ENCODE peak calls at places on chromosome 21, in four cellular contexts. I, H, P and Q are unnamed samples.

GRCh38 chr21:26758083-26758861 is 86.9 kb downstream of the ADAMTS1 start:
- DNase-seq in I (no peak), P (no peak), H (no peak), Q (no peak)

GRCh38 chr21:26850116-26850643 is 5.0 kb upstream of the ADAMTS1 start:
- DNase-seq in P (no peak), I (peak), H (peak), Q (peak)

GRCh38 chr21:16248705-16249104 is 518.9 kb downstream of the USP25 start:
- DNase-seq in H (no peak), I (no peak), P (no peak), Q (no peak)

GRCh38 chr21:30446969-30447368 is 6.9 kb downstream of the KRTAP15-1 start:
- DNase-seq in P (no peak), I (no peak), H (no peak), Q (no peak)

GRCh38 chr21:36065497-36066036 is 4.3 kb upstream of the CBR1 start:
- DNase-seq in I (no peak), H (no peak), P (no peak), Q (peak)

GRCh38 chr21:38788275-38788911 is 17.3 kb upstream of the ETS2 start:
- DNase-seq in I (no peak), H (no peak), P (no peak), Q (no peak)

GRCh38 chr21:8990326-8991087 is 1530.9 kb upstream of the TPTE start:
- DNase-seq in P (no peak), H (no peak), I (no peak), Q (no peak)

GRCh38 chr21:16797530-16797929 is 715.3 kb upstream of the CXADR start:
- DNase-seq in I (peak), P (no peak), H (no peak), Q (no peak)

GRCh38 chr21:38729745-38730401 is 75.9 kb upstream of the ETS2 start:
- DNase-seq in I (peak), P (no peak), H (no peak), Q (peak)

GRCh38 chr21:38649120-38649519 is 150.8 kb upstream of the ERG start:
- DNase-seq in I (no peak), P (no peak), H (no peak), Q (no peak)

GRCh38 chr21:39319814-39320332 is 6.4 kb upstream of the BRWD1 start:
- DNase-seq in I (no peak), H (no peak), P (no peak), Q (peak)

GRCh38 chr21:14290584-14290983 is 74.6 kb downstream of the RBM11 start:
- DNase-seq in H (no peak), I (no peak), P (no peak), Q (no peak)

GRCh38 chr21:38438476-38438893 is 59.8 kb downstream of the ERG start:
- DNase-seq in P (no peak), H (no peak), I (peak), Q (peak)

GRCh38 chr21:22679207-22679606 is 1681.0 kb downstream of the NCAM2 start:
- DNase-seq in I (no peak), P (no peak), H (no peak), Q (no peak)

GRCh38 chr21:41124626-41125240 is 43.2 kb upstream of the BACE2 start:
- DNase-seq in H (no peak), P (no peak), I (no peak), Q (no peak)

GRCh38 chr21:31326478-31327247 is 17.4 kb downstream of the TIAM1 start:
- DNase-seq in H (no peak), P (no peak), I (no peak), Q (no peak)

GRCh38 chr21:25118648-25119047 is 488.6 kb downstream of the MRPL39 start:
- DNase-seq in I (no peak), H (no peak), P (no peak), Q (no peak)

GRCh38 chr21:39153842-39154241 is 29.4 kb downstream of the PSMG1 start:
- DNase-seq in H (no peak), I (no peak), P (no peak), Q (no peak)

GRCh38 chr21:32520885-32521735 is 64.2 kb downstream of the TCP10L start:
- DNase-seq in H (no peak), P (no peak), I (no peak), Q (peak)

GRCh38 chr21:31130821-31131220 is 92.5 kb upstream of the KRTAP19-8 start:
- DNase-seq in I (no peak), P (no peak), H (no peak), Q (no peak)

GRCh38 chr21:39908265-39908923 is 41.2 kb downstream of the PCP4 start:
- DNase-seq in H (no peak), P (peak), I (peak), Q (no peak)

GRCh38 chr21:16040601-16041000 is 310.8 kb downstream of the USP25 start:
- DNase-seq in I (peak), H (no peak), P (no peak), Q (peak)

GRCh38 chr21:14900058-14900457 is 164.7 kb downstream of the NRIP1 start:
- DNase-seq in H (no peak), P (no peak), I (peak), Q (peak)

GRCh38 chr21:15141236-15141970 is 76.6 kb upstream of the NRIP1 start:
- DNase-seq in H (no peak), P (no peak), I (no peak), Q (no peak)

GRCh38 chr21:38968887-38969543 is 163.3 kb downstream of the ETS2 start:
- DNase-seq in H (no peak), P (no peak), I (no peak), Q (no peak)

GRCh38 chr21:32256873-32257620 is 21.8 kb downstream of the MIS18A start:
- DNase-seq in I (peak), H (no peak), P (no peak), Q (peak)

GRCh38 chr21:22020221-22020620 is 1022.0 kb downstream of the NCAM2 start:
- DNase-seq in I (peak), P (no peak), H (no peak), Q (no peak)

GRCh38 chr21:18249542-18250152 is 5.0 kb downstream of the CHODL start:
- DNase-seq in H (no peak), P (no peak), I (peak), Q (no peak)

GRCh38 chr21:30839304-30839703 is 9.7 kb upstream of the KRTAP7-1 start:
- DNase-seq in P (peak), H (peak), I (peak), Q (no peak)

GRCh38 chr21:18443085-18443484 is 39.5 kb upstream of the TMPRSS15 start:
- DNase-seq in P (no peak), I (no peak), H (no peak), Q (no peak)

GRCh38 chr21:31475223-31475622 is 131.2 kb upstream of the TIAM1 start:
- DNase-seq in H (no peak), I (no peak), P (no peak), Q (no peak)

GRCh38 chr21:25626752-25627151 is 12.3 kb upstream of the JAM2 start:
- DNase-seq in P (no peak), H (no peak), I (no peak), Q (no peak)

GRCh38 chr21:22438428-22439086 is 1440.3 kb downstream of the NCAM2 start:
- DNase-seq in I (no peak), P (no peak), H (no peak), Q (no peak)

DNA sequence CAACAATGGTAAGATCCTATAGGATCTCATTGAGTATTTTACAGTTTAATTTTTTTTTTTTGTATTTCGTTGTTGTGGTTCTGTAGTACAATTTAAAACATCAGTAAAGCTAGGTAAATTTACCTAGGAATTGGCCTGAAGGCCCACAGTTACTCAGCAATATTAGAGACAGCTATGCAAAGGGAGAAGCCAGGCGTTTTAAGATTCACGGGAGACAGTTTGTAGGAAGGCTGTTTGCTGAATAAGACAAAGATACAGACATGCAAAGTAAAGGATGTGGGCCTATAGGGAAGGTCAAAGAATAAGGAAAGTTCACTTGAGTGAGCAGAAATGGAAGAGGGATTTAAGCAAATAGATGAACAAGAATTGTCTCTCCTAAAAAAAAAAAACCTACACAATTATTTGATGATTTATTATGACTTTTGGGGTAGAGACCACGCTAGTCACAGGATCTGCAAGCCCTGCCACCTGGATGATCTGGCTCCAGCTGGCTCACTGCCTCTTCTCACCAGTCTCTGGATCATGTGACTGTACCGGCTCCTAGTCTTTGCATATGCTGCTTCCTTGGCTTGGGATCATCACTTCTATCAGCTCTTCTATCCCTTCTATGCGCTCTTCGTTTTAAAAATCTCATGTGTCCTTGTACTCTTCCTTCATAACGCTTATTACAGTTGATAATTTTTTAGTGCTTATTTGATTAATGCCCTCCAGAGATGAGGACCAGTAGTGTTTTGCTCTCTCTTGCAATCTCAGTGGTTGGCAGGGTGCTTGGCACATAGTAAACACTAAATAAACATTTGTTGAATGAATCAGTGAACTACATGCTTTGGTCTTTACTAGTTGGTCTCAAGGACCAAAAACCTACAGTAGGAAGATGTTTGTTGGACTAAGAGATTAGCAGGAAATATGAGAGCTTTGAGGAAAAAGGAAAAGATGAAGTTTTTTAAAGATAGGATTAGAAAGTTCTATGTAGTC is 14.1 kb downstream of the DYRK1A start:
- DNase-seq in P (peak), H (no peak), I (peak), Q (no peak)
- H3K4ac ChIP-seq in P (no peak), H (no peak), I (no peak), Q (no peak)

GRCh38 chr21:42537106-42537742 is 23.6 kb downstream of the SLC37A1 start:
- DNase-seq in H (no peak), P (no peak), I (no peak), Q (no peak)

GRCh38 chr21:42535602-42536171 is 22.0 kb downstream of the SLC37A1 start:
- DNase-seq in H (no peak), P (no peak), I (no peak), Q (no peak)

GRCh38 chr21:42538479-42539275 is 25.0 kb downstream of the SLC37A1 start:
- DNase-seq in H (no peak), P (no peak), I (no peak), Q (no peak)

GRCh38 chr21:42534901-42535378 is 21.3 kb downstream of the SLC37A1 start:
- DNase-seq in H (no peak), P (no peak), I (no peak), Q (no peak)

DNA sequence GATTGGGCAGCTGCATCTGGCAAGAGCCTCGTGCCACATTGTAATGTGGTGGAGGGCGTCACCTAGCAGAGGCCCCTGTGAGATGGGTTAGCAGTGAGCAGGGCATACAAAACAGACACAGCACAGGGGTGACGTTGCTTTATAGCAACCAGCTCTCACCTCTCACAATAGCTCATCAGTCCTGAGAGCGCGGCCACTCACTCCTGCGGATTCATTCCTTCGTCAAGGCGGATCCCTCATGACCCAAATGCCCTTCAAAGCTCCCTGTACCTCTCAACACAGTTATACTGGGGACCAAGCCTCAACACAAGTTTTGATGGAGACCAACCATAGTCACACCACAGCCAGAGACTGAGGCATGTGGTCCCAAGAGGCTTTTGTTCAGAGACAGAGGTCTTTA is 22.9 kb downstream of the SLC37A1 start:
- DNase-seq in H (no peak), I (no peak), P (no peak), Q (no peak)
- H3K4me2 ChIP-seq in H (no peak), I (no peak), P (no peak), Q (no peak)

GRCh38 chr21:45853703-45854342 is 127.7 kb upstream of the COL6A1 start:
- DNase-seq in P (peak), I (no peak), H (no peak), Q (no peak)

GRCh38 chr21:45855248-45855801 is 126.2 kb upstream of the COL6A1 start:
- DNase-seq in P (peak), H (no peak), I (no peak), Q (no peak)

GRCh38 chr21:45856422-45856821 is 125.1 kb upstream of the COL6A1 start:
- DNase-seq in H (no peak), I (no peak), P (peak), Q (no peak)

GRCh38 chr21:45852886-45853400 is 128.6 kb upstream of the COL6A1 start:
- DNase-seq in I (no peak), P (peak), H (no peak), Q (no peak)

GRCh38 chr21:45854702-45855247 is 126.8 kb upstream of the COL6A1 start:
- DNase-seq in H (no peak), P (peak), I (peak), Q (peak)
- H3K18ac ChIP-seq in H (peak), P (no peak), I (no peak), Q (no peak)

DNA sequence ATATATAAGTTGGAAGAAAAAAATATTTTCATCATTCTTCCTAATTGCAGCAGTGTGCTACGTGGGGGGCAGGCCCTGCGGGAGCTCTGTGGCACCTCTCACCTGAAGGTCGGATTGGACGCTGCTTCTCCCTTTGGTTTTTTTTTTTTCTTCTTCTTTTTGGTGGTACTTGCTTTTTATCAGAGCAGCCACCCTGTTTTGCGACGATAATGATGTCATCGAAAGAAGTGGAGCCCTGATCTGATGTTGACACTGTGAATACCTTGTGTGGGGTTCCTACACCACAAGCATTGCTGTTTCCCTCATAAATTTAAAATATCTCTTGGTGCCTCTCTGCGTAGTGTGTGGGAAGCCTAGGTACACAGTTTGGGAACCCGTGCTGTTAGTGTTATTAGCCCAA is 5.5 kb downstream of the TRAPPC10 start:
- DNase-seq in H (no peak), I (no peak), P (no peak), Q (no peak)
- H3K4ac ChIP-seq in H (no peak), I (no peak), P (no peak), Q (no peak)

GRCh38 chr21:34938079-34938764 is 110.9 kb downstream of the RUNX1 start:
- DNase-seq in P (no peak), I (no peak), H (no peak), Q (peak)

GRCh38 chr21:34935868-34936267 is 113.2 kb downstream of the RUNX1 start:
- DNase-seq in P (no peak), I (no peak), H (no peak), Q (no peak)

GRCh38 chr21:34936299-34936698 is 112.8 kb downstream of the RUNX1 start:
- DNase-seq in H (no peak), P (no peak), I (no peak), Q (no peak)

GRCh38 chr21:34935452-34935851 is 113.7 kb downstream of the RUNX1 start:
- DNase-seq in I (no peak), P (no peak), H (no peak), Q (no peak)

GRCh38 chr21:34936874-34937563 is 112.1 kb downstream of the RUNX1 start:
- DNase-seq in H (no peak), I (no peak), P (no peak), Q (no peak)
- H3K4me2 ChIP-seq in H (no peak), I (no peak), P (no peak), Q (no peak)

DNA sequence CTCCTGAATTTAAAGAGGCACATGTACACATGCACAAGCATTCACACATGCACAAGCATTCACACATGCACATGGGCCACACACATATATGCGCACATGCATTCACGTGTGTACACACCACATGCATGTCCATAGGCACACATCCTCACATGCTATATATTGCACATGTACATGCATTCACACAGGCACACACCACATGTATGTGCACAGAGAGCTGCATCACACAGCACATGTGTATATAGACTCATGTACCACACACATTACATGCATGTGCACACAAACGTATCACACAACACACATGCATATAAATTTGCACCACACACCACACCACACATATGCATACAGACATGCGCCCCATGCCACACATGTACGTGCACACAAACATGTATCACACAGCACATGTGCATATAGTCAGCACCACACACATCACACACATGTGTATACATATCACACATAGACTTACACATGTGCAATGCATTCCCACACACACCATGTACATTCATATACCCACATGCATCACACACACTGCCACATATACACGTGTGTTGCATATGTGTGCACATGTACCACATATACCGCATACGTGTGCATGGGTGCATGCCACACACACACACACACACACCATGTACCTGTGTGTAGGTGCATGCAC is 54.6 kb upstream of the COL18A1 start:
- DNase-seq in I (no peak), H (no peak), P (no peak), Q (no peak)
- H3K18ac ChIP-seq in I (no peak), H (no peak), P (no peak), Q (no peak)

GRCh38 chr21:46094401-46095105 is 3.4 kb upstream of the COL6A2 start:
- DNase-seq in P (no peak), I (no peak), H (no peak), Q (no peak)

GRCh38 chr21:46096997-46097825 is 701 bp upstream of the COL6A2 start:
- DNase-seq in H (no peak), P (peak), I (no peak), Q (no peak)

GRCh38 chr21:46096596-46096981 is 1.3 kb upstream of the COL6A2 start:
- DNase-seq in P (peak), I (no peak), H (no peak), Q (no peak)

GRCh38 chr21:46095106-46095719 is 2.7 kb upstream of the COL6A2 start:
- DNase-seq in P (peak), H (no peak), I (no peak), Q (no peak)

GRCh38 chr21:46095814-46096595 is 1.9 kb upstream of the COL6A2 start:
- DNase-seq in H (no peak), P (peak), I (no peak), Q (no peak)
- H3K4ac ChIP-seq in H (no peak), P (no peak), I (no peak), Q (peak)